ENCODE peak calls at places on chromosome 15, in four cellular contexts. One of them, this sample, is unnamed.

GRCh38 chr15:99085413-99086326 is 19.2 kb upstream of the SYNM start:
- DNase-seq in type B pancreatic cell: no peak
- DNase-seq in AG10803: peak; percentile 89
- DNase-seq in right atrium auricular region: no peak
- DNase-seq in this sample: no peak

GRCh38 chr15:71411538-71412482 is 296.5 kb downstream of the THSD4 start:
- DNase-seq in type B pancreatic cell: no peak
- DNase-seq in AG10803: peak; percentile 28
- DNase-seq in right atrium auricular region: no peak
- DNase-seq in this sample: no peak

GRCh38 chr15:48946088-48946839 is 17.5 kb downstream of the SHC4 start:
- DNase-seq in type B pancreatic cell: no peak
- DNase-seq in AG10803: no peak
- DNase-seq in right atrium auricular region: no peak
- DNase-seq in this sample: no peak

GRCh38 chr15:101803676-101804075 is 367 bp downstream of the OR4F6 start:
- DNase-seq in type B pancreatic cell: no peak
- DNase-seq in AG10803: peak; percentile 39
- DNase-seq in right atrium auricular region: no peak
- DNase-seq in this sample: no peak

GRCh38 chr15:62758126-62758951 is 284.2 kb upstream of the TPM1 start:
- DNase-seq in type B pancreatic cell: no peak
- DNase-seq in AG10803: peak; percentile 98
- DNase-seq in right atrium auricular region: peak; percentile 84
- DNase-seq in this sample: no peak

GRCh38 chr15:37819191-37819590 is 115.2 kb upstream of the TMCO5A start:
- DNase-seq in type B pancreatic cell: no peak
- DNase-seq in AG10803: peak; percentile 26
- DNase-seq in right atrium auricular region: no peak
- DNase-seq in this sample: no peak

GRCh38 chr15:78438595-78439285 is 724 bp downstream of the IREB2 start:
- DNase-seq in type B pancreatic cell: no peak
- DNase-seq in AG10803: peak; percentile 31
- DNase-seq in right atrium auricular region: no peak
- DNase-seq in this sample: no peak

GRCh38 chr15:86879250-86880229 is 799.9 kb downstream of the AGBL1 start:
- DNase-seq in type B pancreatic cell: no peak
- DNase-seq in AG10803: peak; percentile 3
- DNase-seq in right atrium auricular region: no peak
- DNase-seq in this sample: no peak

GRCh38 chr15:73955326-73955725 is 29.1 kb downstream of the LOXL1 start:
- DNase-seq in type B pancreatic cell: no peak
- DNase-seq in AG10803: no peak
- DNase-seq in right atrium auricular region: no peak
- DNase-seq in this sample: no peak

GRCh38 chr15:89647191-89647851 is 7.9 kb downstream of the KIF7 start:
- DNase-seq in type B pancreatic cell: peak; percentile 86
- DNase-seq in AG10803: peak; percentile 52
- DNase-seq in right atrium auricular region: peak; percentile 79
- DNase-seq in this sample: peak; percentile 91

GRCh38 chr15:51336011-51336410 is 2.4 kb downstream of the CYP19A1 start:
- DNase-seq in type B pancreatic cell: no peak
- DNase-seq in AG10803: no peak
- DNase-seq in right atrium auricular region: no peak
- DNase-seq in this sample: no peak

GRCh38 chr15:77511869-77512268 is 91.2 kb downstream of the HMG20A start:
- DNase-seq in type B pancreatic cell: no peak
- DNase-seq in AG10803: no peak
- DNase-seq in right atrium auricular region: no peak
- DNase-seq in this sample: no peak

GRCh38 chr15:55937040-55937439 is 56.4 kb downstream of the NEDD4 start:
- DNase-seq in type B pancreatic cell: no peak
- DNase-seq in AG10803: peak; percentile 37
- DNase-seq in right atrium auricular region: no peak
- DNase-seq in this sample: no peak

GRCh38 chr15:92062505-92062904 is 209.0 kb downstream of the SLCO3A1 start:
- DNase-seq in type B pancreatic cell: no peak
- DNase-seq in AG10803: no peak
- DNase-seq in right atrium auricular region: no peak
- DNase-seq in this sample: no peak

GRCh38 chr15:77507911-77508310 is 87.2 kb downstream of the HMG20A start:
- DNase-seq in type B pancreatic cell: no peak
- DNase-seq in AG10803: peak; percentile 40
- DNase-seq in right atrium auricular region: peak; percentile 85
- DNase-seq in this sample: peak; percentile 53

GRCh38 chr15:71282086-71282485 is 166.8 kb downstream of the THSD4 start:
- DNase-seq in type B pancreatic cell: no peak
- DNase-seq in AG10803: peak; percentile 81
- DNase-seq in right atrium auricular region: no peak
- DNase-seq in this sample: no peak

GRCh38 chr15:43187544-43188155 is 2.4 kb downstream of the CCNDBP1 start:
- DNase-seq in type B pancreatic cell: no peak
- DNase-seq in AG10803: peak; percentile 72
- DNase-seq in right atrium auricular region: no peak
- DNase-seq in this sample: no peak

GRCh38 chr15:39580630-39581500 is at the start of gene THBS1:
- DNase-seq in type B pancreatic cell: peak; percentile 89
- DNase-seq in AG10803: peak; percentile 99
- DNase-seq in right atrium auricular region: peak; percentile 95
- DNase-seq in this sample: peak; percentile 42

GRCh38 chr15:39553947-39554731 is 26.7 kb upstream of the THBS1 start:
- DNase-seq in type B pancreatic cell: no peak
- DNase-seq in AG10803: no peak
- DNase-seq in right atrium auricular region: no peak
- DNase-seq in this sample: no peak

GRCh38 chr15:63600646-63601025 is 3.4 kb downstream of the FBXL22 start:
- DNase-seq in type B pancreatic cell: peak; percentile 92
- DNase-seq in AG10803: peak; percentile 93
- DNase-seq in right atrium auricular region: peak; percentile 83
- DNase-seq in this sample: peak; percentile 92

GRCh38 chr15:41080144-41080543 is 35.9 kb downstream of the INO80 start:
- DNase-seq in type B pancreatic cell: no peak
- DNase-seq in AG10803: no peak
- DNase-seq in right atrium auricular region: no peak
- DNase-seq in this sample: no peak

GRCh38 chr15:31047437-31047836 is 54.1 kb downstream of the TRPM1 start:
- DNase-seq in type B pancreatic cell: no peak
- DNase-seq in AG10803: no peak
- DNase-seq in right atrium auricular region: no peak
- DNase-seq in this sample: no peak

GRCh38 chr15:78880242-78880533 is 7.5 kb downstream of the MORF4L1 start:
- DNase-seq in type B pancreatic cell: no peak
- DNase-seq in AG10803: peak; percentile 60
- DNase-seq in right atrium auricular region: no peak
- DNase-seq in this sample: no peak

GRCh38 chr15:34436126-34436955 is 1.3 kb downstream of the GOLGA8A start:
- DNase-seq in type B pancreatic cell: no peak
- DNase-seq in AG10803: peak; percentile 4
- DNase-seq in right atrium auricular region: no peak
- DNase-seq in this sample: peak; percentile 35

GRCh38 chr15:68578960-68579935 is at the start of gene CORO2B:
- DNase-seq in type B pancreatic cell: no peak
- DNase-seq in AG10803: peak; percentile 32
- DNase-seq in right atrium auricular region: no peak
- DNase-seq in this sample: no peak

GRCh38 chr15:36632196-36632595 is 52.8 kb downstream of the CDIN1 start:
- DNase-seq in type B pancreatic cell: no peak
- DNase-seq in AG10803: peak; percentile 63
- DNase-seq in right atrium auricular region: no peak
- DNase-seq in this sample: no peak

GRCh38 chr15:44584162-44584749 is 47.3 kb downstream of the EIF3J start:
- DNase-seq in type B pancreatic cell: no peak
- DNase-seq in AG10803: peak; percentile 21
- DNase-seq in right atrium auricular region: no peak
- DNase-seq in this sample: no peak

GRCh38 chr15:89664441-89664840 is 9.2 kb upstream of the KIF7 start:
- DNase-seq in type B pancreatic cell: no peak
- DNase-seq in AG10803: no peak
- DNase-seq in right atrium auricular region: no peak
- DNase-seq in this sample: no peak

GRCh38 chr15:90550919-90551318 is 21.2 kb downstream of the CRTC3 start:
- DNase-seq in type B pancreatic cell: no peak
- DNase-seq in AG10803: peak; percentile 38
- DNase-seq in right atrium auricular region: no peak
- DNase-seq in this sample: no peak

GRCh38 chr15:78182821-78183220 is 33.7 kb downstream of the IDH3A start:
- DNase-seq in type B pancreatic cell: peak; percentile 29
- DNase-seq in AG10803: no peak
- DNase-seq in right atrium auricular region: no peak
- DNase-seq in this sample: no peak

GRCh38 chr15:39468341-39468740 is 112.5 kb upstream of the THBS1 start:
- DNase-seq in type B pancreatic cell: no peak
- DNase-seq in AG10803: no peak
- DNase-seq in right atrium auricular region: no peak
- DNase-seq in this sample: no peak

GRCh38 chr15:95609096-95609495 is 721.4 kb upstream of the NR2F2 start:
- DNase-seq in type B pancreatic cell: no peak
- DNase-seq in AG10803: peak; percentile 36
- DNase-seq in right atrium auricular region: no peak
- DNase-seq in this sample: no peak

GRCh38 chr15:65371976-65372786 is 5.6 kb downstream of the IGDCC3 start:
- DNase-seq in type B pancreatic cell: no peak
- DNase-seq in AG10803: no peak
- DNase-seq in right atrium auricular region: no peak
- DNase-seq in this sample: no peak

GRCh38 chr15:44705981-44706380 is 5.1 kb downstream of the PATL2 start:
- DNase-seq in type B pancreatic cell: no peak
- DNase-seq in AG10803: no peak
- DNase-seq in right atrium auricular region: no peak
- DNase-seq in this sample: no peak

GRCh38 chr15:72916939-72917338 is 133.4 kb upstream of the ADPGK start:
- DNase-seq in type B pancreatic cell: no peak
- DNase-seq in AG10803: no peak
- DNase-seq in right atrium auricular region: no peak
- DNase-seq in this sample: no peak

GRCh38 chr15:95663156-95663831 is 667.2 kb upstream of the NR2F2 start:
- DNase-seq in type B pancreatic cell: no peak
- DNase-seq in AG10803: peak; percentile 51
- DNase-seq in right atrium auricular region: no peak
- DNase-seq in this sample: no peak

GRCh38 chr15:94028121-94028520 is 203.2 kb upstream of the MCTP2 start:
- DNase-seq in type B pancreatic cell: no peak
- DNase-seq in AG10803: no peak
- DNase-seq in right atrium auricular region: no peak
- DNase-seq in this sample: no peak

GRCh38 chr15:38877471-38877870 is 312.9 kb upstream of the RASGRP1 start:
- DNase-seq in type B pancreatic cell: no peak
- DNase-seq in AG10803: no peak
- DNase-seq in right atrium auricular region: no peak
- DNase-seq in this sample: no peak

GRCh38 chr15:100891316-100892012 is 11.8 kb downstream of the ALDH1A3 start:
- DNase-seq in type B pancreatic cell: no peak
- DNase-seq in AG10803: no peak
- DNase-seq in right atrium auricular region: no peak
- DNase-seq in this sample: no peak

This sample was measured in GM13976.